ENCODE peak calls at places on chromosomes 2 and 18, in six cellular contexts. U is HCEC 1CT, K is GM18507, W is HT1080, X is heart left ventricle, D is H7. Q is an unnamed sample.

GRCh38 chr18:29501952-29502351 is 1325.0 kb upstream of the CDH2 start:
- DNase-seq in U (peak), W (peak), X (no peak), K (no peak), D (no peak), Q (no peak)

GRCh38 chr18:56899660-56900059 is 247.2 kb upstream of the BOD1L2 start:
- DNase-seq in W (no peak), U (no peak), X (no peak), K (no peak), D (no peak), Q (no peak)

GRCh38 chr2:221500501-221501209 is 71.4 kb downstream of the EPHA4 start:
- DNase-seq in D (no peak), X (no peak), U (no peak), W (no peak), K (no peak), Q (no peak)

GRCh38 chr2:158402665-158403064 is 53.9 kb downstream of the CCDC148 start:
- DNase-seq in X (no peak), W (no peak), D (no peak), K (no peak), U (no peak), Q (no peak)

GRCh38 chr2:239690651-239691631 is 290.1 kb upstream of the HDAC4 start:
- DNase-seq in D (no peak), U (no peak), K (no peak), W (no peak), X (peak), Q (no peak)

GRCh38 chr18:75244336-75244735 is 33.7 kb downstream of the TSHZ1 start:
- DNase-seq in U (no peak), D (peak), W (no peak), X (no peak), K (no peak), Q (no peak)

GRCh38 chr2:202721621-202722020 is 86.9 kb downstream of the FAM117B start:
- DNase-seq in D (no peak), X (no peak), U (peak), K (no peak), W (peak), Q (no peak)

GRCh38 chr2:73933194-73933593 is 6.5 kb downstream of the DGUOK start:
- DNase-seq in U (no peak), D (no peak), K (no peak), W (no peak), X (no peak), Q (no peak)

GRCh38 chr2:7044253-7045250 is 127.3 kb downstream of the RNF144A start:
- DNase-seq in X (peak), W (peak), K (peak), U (no peak), D (peak), Q (no peak)

GRCh38 chr2:68911714-68912510 is 40.7 kb upstream of the BMP10 start:
- DNase-seq in X (no peak), U (no peak), D (no peak), W (no peak), K (no peak), Q (no peak)

GRCh38 chr18:35491689-35492077 is 6.1 kb downstream of the INO80C start:
- DNase-seq in W (no peak), U (no peak), X (no peak), D (peak), K (no peak), Q (no peak)

GRCh38 chr2:66899648-66900047 is 464.7 kb downstream of the MEIS1 start:
- DNase-seq in X (no peak), D (no peak), K (no peak), U (peak), W (no peak), Q (no peak)

GRCh38 chr2:109129356-109129920 is 433 bp downstream of the SH3RF3 start:
- DNase-seq in K (no peak), D (peak), X (peak), W (peak), U (peak), Q (no peak)

GRCh38 chr2:3585239-3586109 is 9.4 kb upstream of the COLEC11 start:
- DNase-seq in K (no peak), W (no peak), U (peak), D (peak), X (peak), Q (peak)

GRCh38 chr18:27860701-27861107 is 316.2 kb downstream of the CDH2 start:
- DNase-seq in D (no peak), U (peak), K (no peak), X (no peak), W (peak), Q (no peak)

GRCh38 chr2:111654829-111655228 is 229.2 kb downstream of the ANAPC1 start:
- DNase-seq in W (no peak), X (no peak), U (no peak), K (no peak), D (no peak), Q (no peak)

GRCh38 chr2:210586381-210586780 is 30.0 kb downstream of the CPS1 start:
- DNase-seq in K (no peak), U (peak), X (no peak), W (no peak), D (no peak), Q (no peak)

GRCh38 chr2:86020984-86021383 is 84.7 kb downstream of the POLR1A start:
- DNase-seq in K (no peak), U (peak), W (no peak), D (no peak), X (no peak), Q (no peak)

GRCh38 chr2:174827371-174828369 is 63.4 kb upstream of the CHRNA1 start:
- DNase-seq in K (no peak), D (no peak), W (no peak), X (no peak), U (no peak), Q (no peak)

GRCh38 chr2:69946351-69947077 is 14.9 kb downstream of the ASPRV1 start:
- DNase-seq in X (no peak), U (peak), W (peak), K (peak), D (no peak), Q (no peak)

GRCh38 chr2:176424756-176425155 is 155.5 kb downstream of the MTX2 start:
- DNase-seq in W (no peak), X (no peak), K (no peak), U (no peak), D (no peak), Q (no peak)

GRCh38 chr18:58272209-58272608 is 228.2 kb downstream of the NEDD4L start:
- DNase-seq in U (no peak), X (no peak), K (no peak), W (no peak), D (no peak), Q (no peak)

GRCh38 chr2:225319872-225320271 is 79.6 kb upstream of the NYAP2 start:
- DNase-seq in X (no peak), K (no peak), D (no peak), W (no peak), U (no peak), Q (no peak)

GRCh38 chr2:218861645-218862318 is 2.2 kb downstream of the WNT6 start:
- DNase-seq in D (peak), K (no peak), X (no peak), U (no peak), W (no peak), Q (no peak)

GRCh38 chr18:21704603-21705364 is at the start of gene ABHD3:
- DNase-seq in U (peak), X (peak), W (peak), K (peak), D (peak), Q (peak)

GRCh38 chr2:7681852-7682461 is 764.7 kb downstream of the RNF144A start:
- DNase-seq in U (no peak), K (no peak), W (no peak), D (no peak), X (no peak), Q (no peak)

GRCh38 chr2:104849618-104850097 is 4.3 kb upstream of the POU3F3 start:
- DNase-seq in U (peak), X (peak), W (no peak), K (no peak), D (peak), Q (peak)

GRCh38 chr18:2903006-2903405 is 56.2 kb downstream of the EMILIN2 start:
- DNase-seq in D (no peak), K (no peak), X (no peak), W (peak), U (peak), Q (no peak)

Q was measured in smooth muscle cell of the brain vasculature.